ENCODE peak calls at places on chromosomes 5 and 9, in four cellular contexts. S is heart right ventricle, O is GM06990, X is GM20000. W is an unnamed sample.
A peak's percentile ranks its signal among the peaks of the same experiment; 100 is the strongest.

GRCh38 chr9:136831720-136832104 is 10.6 kb upstream of the AJM1 start:
- DNase-seq in S (no peak), O (peak; percentile 9), X (no peak), W (no peak)

GRCh38 chr5:57302643-57303042 is 128.8 kb downstream of the GPBP1 start:
- DNase-seq in S (no peak), O (no peak), X (no peak), W (no peak)

GRCh38 chr5:176846335-176847140 is 36.2 kb downstream of the UNC5A start:
- DNase-seq in S (no peak), O (no peak), X (no peak), W (no peak)

GRCh38 chr5:178328826-178329225 is 96.2 kb upstream of the PHYKPL start:
- DNase-seq in S (no peak), O (no peak), X (no peak), W (no peak)

GRCh38 chr5:74179183-74179582 is 461.3 kb downstream of the ENC1 start:
- DNase-seq in S (no peak), O (no peak), X (no peak), W (no peak)

GRCh38 chr5:83085106-83085505 is 7.8 kb downstream of the XRCC4 start:
- DNase-seq in S (no peak), O (no peak), X (no peak), W (no peak)

GRCh38 chr5:13322769-13323168 is 621.7 kb downstream of the DNAH5 start:
- DNase-seq in S (no peak), O (no peak), X (no peak), W (no peak)

GRCh38 chr9:133483611-133484010 is 4.7 kb upstream of the SLC2A6 start:
- DNase-seq in S (no peak), O (no peak), X (no peak), W (no peak)

GRCh38 chr5:586751-587285 is 25.3 kb upstream of the CEP72 start:
- DNase-seq in S (no peak), O (no peak), X (no peak), W (no peak)

GRCh38 chr9:95793924-95794828 is 81.3 kb upstream of the ERCC6L2 start:
- DNase-seq in S (no peak), O (no peak), X (no peak), W (no peak)

GRCh38 chr9:114504341-114505186 is 709 bp downstream of the WHRN start:
- DNase-seq in S (peak; percentile 39), O (no peak), X (peak; percentile 68), W (peak; percentile 56)
- TF ChIP-seq CTCF in S (no peak), O (peak; percentile 10), X (peak; percentile 33), W (no peak)

DNA sequence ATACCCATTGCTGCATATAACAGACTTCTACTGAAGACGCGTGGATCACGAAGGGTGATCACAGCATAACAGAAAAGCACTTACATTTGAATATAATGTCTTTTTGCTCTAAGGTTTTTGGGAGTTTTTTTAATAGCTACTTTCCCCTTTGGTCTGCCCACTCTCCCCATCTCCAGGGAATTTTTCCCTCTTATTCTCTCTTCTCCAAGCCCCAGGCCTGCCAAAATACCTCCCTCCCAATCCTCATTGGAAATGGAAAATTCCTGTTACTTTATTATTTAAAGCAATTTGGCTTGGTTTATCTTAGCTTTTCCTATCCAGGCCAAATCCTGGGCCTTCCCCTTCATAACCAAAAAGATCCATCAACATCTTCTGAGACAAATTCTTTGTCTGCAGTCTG is 22.3 kb upstream of the SSBP2 start:
- DNase-seq in S (no peak), O (no peak), X (no peak), W (no peak)
- TF ChIP-seq CTCF in S (no peak), O (no peak), X (no peak), W (no peak)

GRCh38 chr9:117407436-117408022 is 7.3 kb downstream of the ASTN2 start:
- DNase-seq in S (no peak), O (no peak), X (no peak), W (no peak)
- TF ChIP-seq CTCF in S (no peak), O (no peak), X (no peak), W (no peak)

DNA sequence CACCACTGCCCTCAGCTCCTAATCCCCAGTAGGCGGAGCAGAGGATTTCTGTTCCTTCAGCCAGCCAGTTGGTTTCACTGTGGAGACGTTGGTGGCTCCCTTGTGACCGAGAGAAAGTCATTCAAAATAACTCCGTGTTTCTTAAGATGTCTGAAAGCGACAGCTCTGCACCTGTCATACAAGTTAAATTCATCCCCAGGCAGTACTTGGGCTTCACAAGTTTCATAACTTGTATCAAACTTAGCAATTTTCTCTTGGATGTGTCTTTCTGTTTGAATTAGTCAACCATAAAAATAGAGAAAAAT is 410 bp upstream of the CDKN2B start:
- DNase-seq in S (no peak), O (no peak), X (no peak), W (no peak)
- TF ChIP-seq CTCF in S (no peak), O (no peak), X (no peak), W (no peak)

DNA sequence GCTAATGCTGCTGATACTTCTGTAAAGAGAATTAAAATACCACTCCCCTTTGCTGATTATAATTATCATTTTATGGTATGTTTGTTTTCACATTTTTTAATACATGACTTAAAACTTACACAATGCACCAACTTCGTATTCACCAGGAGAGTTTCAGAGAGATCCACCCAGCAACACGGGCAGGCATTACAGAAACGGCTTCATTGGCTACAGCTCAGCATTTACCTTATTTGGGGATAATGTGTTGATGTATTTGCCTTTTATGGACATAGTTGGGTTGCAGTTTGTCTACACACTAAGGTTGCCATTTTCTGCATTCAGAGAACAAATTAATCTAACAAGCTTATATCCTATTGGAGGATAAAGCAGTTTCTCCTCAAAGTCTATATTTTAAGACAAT is 423.6 kb downstream of the PRDM9 start:
- DNase-seq in S (no peak), O (no peak), X (no peak), W (no peak)
- TF ChIP-seq CTCF in S (no peak), O (no peak), X (no peak), W (no peak)

GRCh38 chr5:89535421-89535820 is 652.4 kb upstream of the MEF2C start:
- DNase-seq in S (no peak), O (no peak), X (no peak), W (no peak)

GRCh38 chr5:89534331-89534730 is 651.3 kb upstream of the MEF2C start:
- DNase-seq in S (no peak), O (no peak), X (no peak), W (no peak)

GRCh38 chr5:89536020-89536419 is 653.0 kb upstream of the MEF2C start:
- DNase-seq in S (no peak), O (no peak), X (no peak), W (no peak)

GRCh38 chr5:89537800-89538199 is 654.8 kb upstream of the MEF2C start:
- DNase-seq in S (no peak), O (no peak), X (no peak), W (no peak)
- TF ChIP-seq CTCF in S (no peak), O (no peak), X (no peak), W (no peak)